ENCODE peak calls at places on chromosomes 11 and 22, in seven cellular contexts. T is gastrocnemius medialis, N is esophagus muscularis mucosa, A is adrenal gland, Z is lower leg skin, H is ovary, I is heart left ventricle. S is an unnamed sample.

GRCh38 chr11:122105009-122105828 is 10.8 kb downstream of the BLID start:
- DNase-seq in T (no peak), N (no peak), A (no peak), Z (no peak), H (no peak), I (no peak), S (no peak)

GRCh38 chr11:2797181-2797711 is 88.3 kb downstream of the CDKN1C start:
- DNase-seq in T (no peak), N (no peak), A (peak), Z (peak), H (peak), I (peak), S (no peak)

GRCh38 chr11:46247664-46248063 is 29.8 kb upstream of the CREB3L1 start:
- DNase-seq in T (no peak), N (no peak), A (peak), Z (no peak), H (no peak), I (no peak), S (peak)

GRCh38 chr11:17974246-17974645 is 38.6 kb downstream of the SERGEF start:
- DNase-seq in T (no peak), N (no peak), A (no peak), Z (no peak), H (no peak), I (no peak), S (no peak)

GRCh38 chr11:61264795-61265194 is 23.8 kb downstream of the PGA5 start:
- DNase-seq in T (no peak), N (no peak), A (no peak), Z (no peak), H (no peak), I (no peak), S (no peak)

GRCh38 chr11:10606536-10607208 is 38.2 kb upstream of the LYVE1 start:
- DNase-seq in T (no peak), N (peak), A (no peak), Z (no peak), H (no peak), I (no peak), S (peak)

GRCh38 chr11:1285316-1285744 is 24.1 kb downstream of the TOLLIP start:
- DNase-seq in T (no peak), N (no peak), A (no peak), Z (no peak), H (no peak), I (peak), S (no peak)

GRCh38 chr11:35618497-35619029 is 303 bp downstream of the FJX1 start:
- DNase-seq in T (no peak), N (no peak), A (no peak), Z (no peak), H (no peak), I (no peak), S (peak)

GRCh38 chr11:56152333-56152732 is 7.8 kb downstream of the OR8K5 start:
- DNase-seq in T (no peak), N (no peak), A (no peak), Z (no peak), H (no peak), I (no peak), S (no peak)

GRCh38 chr11:132064987-132065620 is 694.7 kb downstream of the NTM start:
- DNase-seq in T (no peak), N (no peak), A (no peak), Z (no peak), H (no peak), I (no peak), S (no peak)

GRCh38 chr11:128291835-128292234 is 295.5 kb downstream of the ETS1 start:
- DNase-seq in T (no peak), N (no peak), A (no peak), Z (no peak), H (no peak), I (no peak), S (no peak)

GRCh38 chr11:84412862-84413261 is 1126.7 kb upstream of the CCDC90B start:
- DNase-seq in T (no peak), N (no peak), A (no peak), Z (no peak), H (no peak), I (no peak), S (no peak)

GRCh38 chr11:123235117-123235686 is 40.2 kb upstream of the CLMP start:
- DNase-seq in T (no peak), N (no peak), A (peak), Z (peak), H (peak), I (peak), S (peak)

GRCh38 chr22:43789452-43789851 is 22.7 kb downstream of the EFCAB6 start:
- DNase-seq in T (no peak), N (peak), A (peak), Z (no peak), H (peak), I (no peak), S (no peak)

GRCh38 chr11:59206635-59207034 is 6.1 kb downstream of the MPEG1 start:
- DNase-seq in T (no peak), N (no peak), A (peak), Z (no peak), H (no peak), I (no peak), S (peak)

GRCh38 chr22:32561756-32562155 is 87.1 kb downstream of the FBXO7 start:
- DNase-seq in T (no peak), N (no peak), A (no peak), Z (no peak), H (no peak), I (no peak), S (no peak)

GRCh38 chr11:132523929-132524328 is 1008.4 kb downstream of the OPCML start:
- DNase-seq in T (no peak), N (peak), A (no peak), Z (no peak), H (no peak), I (no peak), S (no peak)

GRCh38 chr11:2777396-2777795 is 77.6 kb upstream of the KCNQ1OT1 start:
- DNase-seq in T (no peak), N (peak), A (peak), Z (peak), H (no peak), I (peak), S (no peak)

GRCh38 chr11:94895971-94896370 is 77.4 kb downstream of the CWC15 start:
- DNase-seq in T (no peak), N (no peak), A (no peak), Z (no peak), H (no peak), I (no peak), S (no peak)

GRCh38 chr11:35235944-35236666 is 97.1 kb downstream of the CD44 start:
- DNase-seq in T (no peak), N (no peak), A (no peak), Z (no peak), H (no peak), I (no peak), S (no peak)

GRCh38 chr22:42214625-42215415 is 55.6 kb downstream of the TCF20 start:
- DNase-seq in T (no peak), N (no peak), A (peak), Z (no peak), H (no peak), I (peak), S (no peak)

GRCh38 chr11:62147545-62147944 is 23.7 kb downstream of the INCENP start:
- DNase-seq in T (no peak), N (no peak), A (peak), Z (peak), H (no peak), I (no peak), S (no peak)

GRCh38 chr11:13972033-13972910 is 9.7 kb downstream of the SPON1 start:
- DNase-seq in T (no peak), N (peak), A (no peak), Z (no peak), H (no peak), I (no peak), S (no peak)

GRCh38 chr11:76025068-76025467 is 181.2 kb downstream of the WNT11 start:
- DNase-seq in T (no peak), N (no peak), A (no peak), Z (no peak), H (no peak), I (no peak), S (no peak)

GRCh38 chr22:37148031-37148651 is 1.6 kb downstream of the IL2RB start:
- DNase-seq in T (no peak), N (no peak), A (no peak), Z (no peak), H (no peak), I (no peak), S (no peak)

GRCh38 chr22:43488031-43488892 is 76.4 kb downstream of the MPPED1 start:
- DNase-seq in T (no peak), N (no peak), A (no peak), Z (no peak), H (no peak), I (no peak), S (no peak)

DNA sequence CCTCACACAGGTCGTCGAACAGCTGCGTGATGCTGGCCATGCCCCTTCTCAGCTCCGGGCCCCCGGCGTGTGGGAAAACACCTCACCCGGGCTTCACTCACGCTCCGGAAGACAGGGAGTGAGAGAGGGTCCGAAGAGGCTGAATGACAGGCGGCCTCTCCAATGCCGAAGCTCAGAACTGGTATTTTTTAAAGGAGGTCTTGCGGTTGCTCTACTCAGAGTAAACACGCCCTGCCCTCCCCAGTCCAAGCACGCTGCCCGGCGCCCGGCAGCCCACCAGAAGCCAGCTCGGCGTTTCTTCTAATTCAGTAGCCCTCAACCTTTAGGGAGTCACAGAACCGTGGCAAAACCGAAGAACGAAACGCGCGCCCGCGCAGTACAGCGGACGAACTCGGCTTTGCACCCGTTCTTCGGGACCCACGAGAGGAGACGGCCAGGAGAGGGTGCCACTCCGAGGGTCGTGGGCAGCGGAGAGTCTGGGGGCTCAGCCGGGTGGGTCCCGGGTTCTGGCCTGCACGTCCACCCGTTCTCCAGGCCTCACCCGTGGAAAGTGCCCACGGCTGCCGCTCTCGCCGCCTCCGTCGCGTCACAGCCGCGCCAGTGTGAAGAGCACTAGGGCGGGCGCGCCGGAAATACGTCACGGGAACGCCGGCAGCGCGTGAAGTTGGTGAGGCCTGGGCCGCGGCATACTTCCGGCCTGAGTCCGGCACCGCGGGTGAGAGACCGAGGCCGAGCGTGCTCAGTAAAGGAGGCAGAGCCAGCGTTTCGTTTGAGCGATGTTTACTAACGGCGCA is at the start of gene TUBGCP6:
- DNase-seq in T (peak), N (peak), A (peak), Z (peak), H (peak), I (peak), S (peak)
- TF ChIP-seq POLR2A in T (peak), N (peak), A (peak), Z (peak), H (peak), I (peak), S (peak)

GRCh38 chr22:46579751-46580449 is 40.3 kb upstream of the GRAMD4 start:
- DNase-seq in T (no peak), N (no peak), A (no peak), Z (peak), H (peak), I (peak), S (peak)

GRCh38 chr22:46576556-46577351 is 39.3 kb upstream of the CELSR1 start:
- DNase-seq in T (no peak), N (no peak), A (no peak), Z (no peak), H (peak), I (peak), S (peak)

GRCh38 chr22:46577361-46578249 is 40.2 kb upstream of the CELSR1 start:
- DNase-seq in T (no peak), N (no peak), A (no peak), Z (no peak), H (peak), I (peak), S (peak)

GRCh38 chr22:46578824-46579561 is 41.2 kb upstream of the GRAMD4 start:
- DNase-seq in T (peak), N (no peak), A (no peak), Z (no peak), H (peak), I (peak), S (peak)

DNA sequence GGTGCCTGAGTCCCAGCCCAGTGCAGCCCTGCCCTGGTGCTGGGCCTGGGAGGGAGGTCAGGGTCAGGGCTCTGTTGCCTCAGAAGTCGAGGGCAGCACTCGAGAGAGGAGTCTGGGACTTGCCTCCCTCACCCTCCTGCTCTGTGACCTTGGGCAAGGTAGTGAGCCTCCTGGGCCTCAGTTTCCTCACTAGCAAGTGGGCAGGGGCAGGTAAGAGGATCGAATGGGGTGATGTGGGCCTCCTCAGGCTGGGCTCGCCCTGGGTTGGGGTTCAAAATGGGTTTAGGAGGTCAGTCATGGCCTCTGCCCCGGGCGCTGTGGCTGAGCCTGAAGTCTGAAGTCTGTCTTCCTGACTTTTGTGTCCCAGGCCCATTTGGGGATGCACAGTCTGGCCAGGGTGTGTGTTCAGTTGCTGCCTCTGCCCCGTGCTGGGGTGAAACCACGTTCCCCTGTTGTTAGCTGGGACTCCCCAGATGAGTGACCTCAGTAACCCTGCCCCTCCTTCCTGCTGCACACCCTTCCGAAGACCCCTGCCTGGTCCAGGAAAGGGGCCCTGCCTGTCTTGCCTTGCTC is 40.9 kb upstream of the CELSR1 start:
- DNase-seq in T (no peak), N (no peak), A (no peak), Z (no peak), H (peak), I (no peak), S (peak)
- H3K4me3 ChIP-seq in T (peak), N (peak), A (peak), Z (no peak), H (peak), I (peak), S (peak)

GRCh38 chr11:38411149-38411548 is 1813.1 kb upstream of the RAG2 start:
- DNase-seq in T (no peak), N (no peak), A (no peak), Z (no peak), H (no peak), I (no peak), S (peak)
- TF ChIP-seq POLR2A in T (no peak), N (no peak), A (no peak), Z (no peak), H (no peak), I (no peak), S (no peak)

GRCh38 chr22:19508024-19508776 is 16.0 kb downstream of the CLDN5 start:
- DNase-seq in T (no peak), N (no peak), A (no peak), Z (peak), H (no peak), I (no peak), S (no peak)

GRCh38 chr22:19505735-19506126 is 18.5 kb downstream of the CLDN5 start:
- DNase-seq in T (no peak), N (no peak), A (no peak), Z (no peak), H (no peak), I (no peak), S (no peak)

GRCh38 chr22:19504900-19505734 is 19.1 kb downstream of the CLDN5 start:
- DNase-seq in T (no peak), N (no peak), A (no peak), Z (no peak), H (no peak), I (no peak), S (no peak)

GRCh38 chr22:19506212-19506611 is 18.0 kb downstream of the CLDN5 start:
- DNase-seq in T (no peak), N (no peak), A (no peak), Z (peak), H (no peak), I (no peak), S (no peak)

GRCh38 chr22:19507534-19507861 is 16.7 kb downstream of the CLDN5 start:
- DNase-seq in T (no peak), N (no peak), A (no peak), Z (no peak), H (no peak), I (no peak), S (no peak)
- H3K4me3 ChIP-seq in T (no peak), N (no peak), A (no peak), Z (no peak), H (no peak), I (no peak), S (no peak)

DNA sequence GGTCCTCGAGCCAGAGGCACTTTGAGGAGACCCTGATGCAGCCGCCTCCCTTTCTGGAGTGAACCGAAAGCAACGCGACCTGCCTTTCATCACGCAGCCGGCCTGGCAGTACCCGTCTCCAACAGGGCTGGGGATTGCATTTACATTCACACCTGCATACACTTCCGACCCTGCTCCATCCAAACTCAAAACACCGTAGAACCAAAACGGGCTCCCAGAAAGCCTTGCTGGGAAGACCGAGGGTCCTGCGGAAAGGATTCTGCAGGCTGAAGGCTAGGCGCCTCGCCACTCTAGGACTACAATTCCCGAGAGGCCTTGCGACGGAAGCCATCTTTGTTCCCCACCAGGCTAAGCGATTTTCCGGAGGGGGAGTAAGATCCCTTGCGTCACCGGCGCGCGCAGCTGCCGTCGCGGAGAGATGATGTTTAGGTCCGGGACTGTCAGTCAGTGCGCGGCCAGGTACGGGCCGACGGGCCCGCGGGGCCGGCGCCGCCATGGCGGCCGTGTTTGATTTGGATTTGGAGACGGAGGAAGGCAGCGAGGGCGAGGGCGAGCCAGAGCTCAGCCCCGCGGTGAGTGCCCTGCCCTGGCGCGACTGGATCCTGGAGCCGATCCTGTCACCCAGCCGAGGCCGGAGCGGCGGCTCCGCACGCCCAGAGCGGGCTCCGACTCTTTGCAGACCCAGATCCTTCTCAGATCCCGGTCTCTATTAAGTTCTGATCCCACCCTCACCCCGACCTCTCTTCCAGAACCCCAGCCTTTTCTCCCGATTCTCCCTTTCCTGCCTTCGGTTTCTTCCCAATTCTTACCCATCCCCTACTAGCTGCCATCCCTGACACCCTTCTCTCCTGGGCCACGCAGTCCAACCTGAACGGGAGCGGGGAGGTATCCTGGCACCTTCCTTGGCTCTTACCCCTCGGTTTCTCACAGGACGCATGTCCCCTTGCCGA is at the start of gene RPS6KB2:
- DNase-seq in T (peak), N (peak), A (peak), Z (peak), H (peak), I (peak), S (peak)
- TF ChIP-seq POLR2A in T (peak), N (peak), A (peak), Z (peak), H (peak), I (peak), S (peak)

GRCh38 chr11:134069996-134070845 is 1.3 kb downstream of the JAM3 start:
- DNase-seq in T (no peak), N (peak), A (no peak), Z (no peak), H (no peak), I (no peak), S (no peak)
- H3K4me3 ChIP-seq in T (peak), N (peak), A (no peak), Z (no peak), H (peak), I (peak), S (no peak)

DNA sequence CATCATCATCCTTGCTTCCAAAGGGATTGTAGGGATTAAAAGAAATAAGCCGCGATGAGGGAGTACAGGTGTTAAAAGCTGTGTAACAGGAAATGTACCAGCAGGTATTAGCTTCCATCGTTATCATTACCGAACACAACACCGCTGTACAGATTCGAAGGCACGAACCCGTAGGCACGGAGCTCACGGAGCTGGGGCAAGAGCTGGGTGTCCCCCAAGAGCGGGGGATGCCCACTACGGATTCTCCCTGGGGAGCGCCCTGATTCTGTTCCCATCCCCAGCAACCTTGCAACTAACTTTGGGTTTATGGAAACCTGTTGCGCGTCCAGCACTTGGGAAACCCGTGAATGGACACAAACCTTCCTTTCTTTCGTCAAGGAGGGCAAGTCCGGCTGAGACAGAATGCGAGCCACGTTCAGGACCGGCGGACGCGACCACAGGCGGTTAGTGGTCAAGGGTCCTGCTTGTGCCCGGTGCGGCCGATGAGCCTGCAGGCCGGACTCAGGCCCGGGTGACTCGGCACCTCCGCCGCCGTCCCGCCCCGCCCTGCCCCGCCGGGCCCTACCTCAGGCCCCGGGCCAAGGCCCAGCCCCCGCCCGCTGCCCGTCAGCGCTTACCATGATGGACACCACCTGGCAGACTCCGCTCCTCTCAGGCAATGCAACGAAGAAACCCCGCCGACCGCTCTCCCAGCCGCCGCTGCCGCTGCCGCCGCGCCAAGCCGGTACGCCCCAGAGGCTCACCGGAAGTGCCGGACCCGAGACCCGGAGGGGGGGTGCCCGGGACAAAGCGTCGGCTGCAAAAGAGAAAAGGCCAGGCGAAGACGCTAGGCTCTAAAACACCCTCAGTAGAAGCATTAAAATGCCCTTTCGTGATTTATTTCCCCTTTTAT is at the start of gene UFD1:
- DNase-seq in T (peak), N (peak), A (peak), Z (peak), H (peak), I (peak), S (peak)
- TF ChIP-seq POLR2A in T (peak), N (no peak), A (peak), Z (no peak), H (no peak), I (no peak), S (peak)